ENCODE peak calls at places on chromosomes 5 and 9, in six cellular contexts. V is HTR-8/SVneo; X is RWPE1; O is activated CD4-positive, CD25-positive, alpha-beta regulatory T cell treated with anti-CD3 and anti-CD28 coated beads, Interleukin-2, amount 50 U/mL, for 72 hours; I is neural crest cell; L is stimulated activated CD4-positive, alpha-beta T cell treated with anti-CD3 and anti-CD28 coated beads, Interleukin-1b, Interleukin-23, amount 100 ng/mL, for 4 hours. E is an unnamed sample.

GRCh38 chr5:136025900-136026299 is 2.9 kb upstream of the TGFBI start:
- DNase-seq in I (no peak), V (no peak), O (no peak), X (no peak), L (no peak), E (no peak)

GRCh38 chr5:128778474-128778873 is 186.8 kb upstream of the SLC27A6 start:
- DNase-seq in V (no peak), I (no peak), L (no peak), O (no peak), X (no peak), E (no peak)

GRCh38 chr9:102035929-102036328 is 297.5 kb upstream of the GRIN3A start:
- DNase-seq in I (no peak), L (no peak), X (no peak), V (peak), O (no peak), E (no peak)

GRCh38 chr9:129697956-129698757 is 32.7 kb downstream of the PRRX2 start:
- DNase-seq in V (no peak), I (no peak), O (no peak), L (peak), X (no peak), E (peak)

GRCh38 chr5:40374853-40375252 is 304.9 kb upstream of the PTGER4 start:
- DNase-seq in O (no peak), L (no peak), I (no peak), V (no peak), X (no peak), E (no peak)

GRCh38 chr9:93149361-93149760 is 15.3 kb upstream of the NINJ1 start:
- DNase-seq in I (no peak), X (no peak), L (no peak), O (no peak), V (no peak), E (no peak)

GRCh38 chr5:57450991-57451876 is 31.4 kb downstream of the ACTBL2 start:
- DNase-seq in O (no peak), X (no peak), V (no peak), I (no peak), L (no peak), E (no peak)

GRCh38 chr5:92874790-92875189 is 706.2 kb downstream of the NR2F1-AS1 start:
- DNase-seq in L (no peak), V (no peak), O (no peak), I (no peak), X (no peak), E (no peak)

GRCh38 chr5:31048282-31048974 is 145.1 kb upstream of the CDH6 start:
- DNase-seq in I (no peak), V (no peak), L (no peak), X (no peak), O (no peak), E (peak)

GRCh38 chr9:127608104-127608966 is 3.7 kb upstream of the STXBP1 start:
- DNase-seq in O (peak), L (peak), V (peak), I (peak), X (peak), E (peak)

GRCh38 chr9:115170674-115171073 is 52.7 kb upstream of the TNC start:
- DNase-seq in V (peak), I (no peak), O (no peak), X (peak), L (no peak), E (no peak)

GRCh38 chr5:547086-547924 is 23.1 kb upstream of the SLC9A3 start:
- DNase-seq in V (no peak), X (no peak), O (no peak), I (no peak), L (no peak), E (peak)

GRCh38 chr9:128628471-128629048 is 28.1 kb downstream of the DYNC2I2 start:
- DNase-seq in V (no peak), L (no peak), I (no peak), O (no peak), X (peak), E (peak)

GRCh38 chr9:38388283-38389223 is 3.9 kb upstream of the ALDH1B1 start:
- DNase-seq in I (no peak), V (no peak), L (no peak), O (no peak), X (no peak), E (no peak)

GRCh38 chr9:116175616-116176015 is 22.0 kb downstream of the PAPPA start:
- DNase-seq in X (no peak), I (no peak), O (no peak), L (no peak), V (no peak), E (no peak)

GRCh38 chr9:13665418-13666066 is 386.1 kb upstream of the MPDZ start:
- DNase-seq in L (no peak), V (peak), O (no peak), I (no peak), X (no peak), E (no peak)

GRCh38 chr5:75337366-75338021 is 474 bp downstream of the HMGCR start:
- DNase-seq in V (no peak), L (no peak), O (peak), I (peak), X (no peak), E (peak)

GRCh38 chr5:132258102-132259060 is 885 bp downstream of the PDLIM4 start:
- DNase-seq in L (no peak), I (no peak), V (no peak), X (peak), O (no peak), E (peak)

GRCh38 chr5:143033535-143034260 is 263.5 kb downstream of the ARHGAP26 start:
- DNase-seq in O (no peak), X (peak), I (no peak), L (no peak), V (peak), E (no peak)

E was measured in transverse colon.